ENCODE peak calls at places on chromosomes 1 and 21, in six cellular contexts. B is amygdala; Q is GM12891; L is CD8-positive, alpha-beta memory T cell; E is CD4-positive, CD25-positive, alpha-beta regulatory T cell; G is T-helper 1 cell. T is an unnamed sample.

GRCh38 chr1:183567584-183567983 is 22.7 kb downstream of the NCF2 start:
- DNase-seq in B (no peak), Q (peak; percentile 23), L (no peak), E (no peak), G (no peak), T (no peak)

GRCh38 chr1:113531321-113531720 is 141.0 kb downstream of the MAGI3 start:
- DNase-seq in B (no peak), Q (no peak), L (no peak), E (no peak), G (no peak), T (no peak)

GRCh38 chr1:48552420-48552819 is 80.4 kb upstream of the SPATA6 start:
- DNase-seq in B (no peak), Q (no peak), L (no peak), E (no peak), G (no peak), T (no peak)

GRCh38 chr1:234214911-234215892 is 158.1 kb upstream of the COA6 start:
- DNase-seq in B (no peak), Q (no peak), L (no peak), E (no peak), G (no peak), T (no peak)

GRCh38 chr1:53114090-53114489 is 28.3 kb downstream of the SLC1A7 start:
- DNase-seq in B (no peak), Q (no peak), L (no peak), E (no peak), G (no peak), T (no peak)

GRCh38 chr1:46396429-46397398 is 2.6 kb downstream of the FAAH start:
- DNase-seq in B (no peak), Q (no peak), L (no peak), E (no peak), G (no peak), T (no peak)

GRCh38 chr21:14740116-14740515 is 194.0 kb upstream of the SAMSN1 start:
- DNase-seq in B (no peak), Q (no peak), L (no peak), E (no peak), G (no peak), T (no peak)

GRCh38 chr1:229094476-229095311 is 176.2 kb upstream of the RAB4A start:
- DNase-seq in B (no peak), Q (no peak), L (no peak), E (no peak), G (no peak), T (no peak)

GRCh38 chr1:83901547-83902155 is 97.3 kb downstream of the TTLL7 start:
- DNase-seq in B (no peak), Q (no peak), L (no peak), E (no peak), G (no peak), T (no peak)

GRCh38 chr1:119040906-119041305 is 52.8 kb upstream of the TBX15 start:
- DNase-seq in B (no peak), Q (no peak), L (no peak), E (no peak), G (no peak), T (no peak)

T was measured in central memory CD4-positive, alpha-beta T cell.